ENCODE peak calls at places on chromosomes 16 and 17, in six cellular contexts. One of them, this sample, is unnamed.

GRCh38 chr17:12744298-12744697 is 45.0 kb upstream of the ARHGAP44 start:
- DNase-seq in HCT116: no peak
- DNase-seq in stomach: no peak
- DNase-seq in HL-60: no peak
- DNase-seq in GM23338: no peak
- DNase-seq in vagina: no peak
- DNase-seq in this sample: no peak

GRCh38 chr17:76472258-76472645 is 4.8 kb downstream of the AANAT start:
- DNase-seq in HCT116: no peak
- DNase-seq in stomach: no peak
- DNase-seq in HL-60: no peak
- DNase-seq in GM23338: no peak
- DNase-seq in vagina: no peak
- DNase-seq in this sample: no peak

GRCh38 chr17:58269557-58270291 is 11.0 kb downstream of the MPO start:
- DNase-seq in HCT116: no peak
- DNase-seq in stomach: no peak
- DNase-seq in HL-60: peak
- DNase-seq in GM23338: no peak
- DNase-seq in vagina: no peak
- DNase-seq in this sample: no peak

GRCh38 chr16:10995555-10995954 is 51.2 kb downstream of the CLEC16A start:
- DNase-seq in HCT116: no peak
- DNase-seq in stomach: no peak
- DNase-seq in HL-60: no peak
- DNase-seq in GM23338: no peak
- DNase-seq in vagina: no peak
- DNase-seq in this sample: no peak

GRCh38 chr17:70945386-70945785 is 776.1 kb downstream of the KCNJ2 start:
- DNase-seq in HCT116: no peak
- DNase-seq in stomach: no peak
- DNase-seq in HL-60: no peak
- DNase-seq in GM23338: peak
- DNase-seq in vagina: no peak
- DNase-seq in this sample: no peak

GRCh38 chr16:6023449-6023848 is 925.9 kb upstream of the EEF2KMT start:
- DNase-seq in HCT116: no peak
- DNase-seq in stomach: no peak
- DNase-seq in HL-60: no peak
- DNase-seq in GM23338: no peak
- DNase-seq in vagina: no peak
- DNase-seq in this sample: no peak

GRCh38 chr17:42404326-42405055 is 16.2 kb upstream of the STAT3 start:
- DNase-seq in HCT116: no peak
- DNase-seq in stomach: no peak
- DNase-seq in HL-60: no peak
- DNase-seq in GM23338: no peak
- DNase-seq in vagina: no peak
- DNase-seq in this sample: no peak

GRCh38 chr16:78461496-78461938 is 362.1 kb downstream of the WWOX start:
- DNase-seq in HCT116: no peak
- DNase-seq in stomach: no peak
- DNase-seq in HL-60: no peak
- DNase-seq in GM23338: no peak
- DNase-seq in vagina: no peak
- DNase-seq in this sample: no peak

GRCh38 chr17:17403899-17404576 is 72.8 kb upstream of the MED9 start:
- DNase-seq in HCT116: no peak
- DNase-seq in stomach: no peak
- DNase-seq in HL-60: peak
- DNase-seq in GM23338: no peak
- DNase-seq in vagina: no peak
- DNase-seq in this sample: no peak

GRCh38 chr16:74666425-74667214 is at the start of gene RFWD3:
- DNase-seq in HCT116: peak
- DNase-seq in stomach: peak
- DNase-seq in HL-60: peak
- DNase-seq in GM23338: peak
- DNase-seq in vagina: no peak
- DNase-seq in this sample: peak

DNA sequence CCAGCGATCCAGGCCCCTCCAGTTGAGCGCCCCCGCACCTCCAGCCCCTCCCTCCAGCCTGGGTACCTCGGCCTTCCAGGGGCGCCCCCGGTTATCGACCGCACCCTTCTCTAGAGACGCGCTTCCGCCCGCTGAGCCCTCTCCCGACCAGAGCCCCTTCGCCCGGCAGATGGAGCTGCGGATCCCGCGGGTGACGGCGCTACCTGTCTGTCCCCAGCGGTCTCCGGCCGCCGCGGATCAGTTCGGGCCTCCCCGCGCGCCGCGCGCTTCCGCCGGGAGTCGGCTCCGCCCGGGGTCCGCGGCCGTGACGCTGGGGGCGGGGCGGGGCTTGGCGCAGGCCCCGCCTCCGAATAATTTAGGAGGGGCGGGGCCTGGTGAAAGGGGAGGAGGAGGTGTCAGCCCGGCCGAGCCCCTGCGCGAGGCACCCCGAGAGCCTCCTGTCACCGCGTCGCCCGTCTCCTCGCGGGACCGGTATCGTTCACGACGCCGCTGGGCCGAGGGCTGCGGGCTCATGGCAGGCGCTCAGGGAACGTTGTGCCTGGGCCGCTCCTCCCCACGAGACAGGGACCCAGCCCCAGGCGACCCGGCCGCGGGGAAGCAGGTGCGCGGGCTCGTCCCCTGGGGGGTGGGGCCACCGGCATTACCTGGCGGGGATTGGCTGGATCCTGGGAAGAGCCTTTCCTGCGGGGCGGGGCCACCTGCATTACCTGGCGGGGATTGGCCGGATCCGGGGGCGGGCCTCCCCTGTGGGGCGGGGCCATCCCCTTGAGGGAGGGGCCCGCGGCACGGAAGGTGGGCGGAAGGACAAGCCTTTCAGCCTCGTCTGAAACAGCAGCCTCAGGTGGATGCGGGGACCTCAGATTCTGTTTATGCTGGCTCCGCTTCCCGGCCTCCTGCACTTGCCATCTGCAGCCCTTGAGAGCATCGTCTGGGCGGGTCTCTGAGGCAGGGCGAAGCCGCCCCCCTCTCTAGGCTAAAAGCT is at the start of gene SPATA2L:
- DNase-seq in HCT116: peak
- DNase-seq in stomach: peak
- DNase-seq in HL-60: peak
- DNase-seq in GM23338: peak
- DNase-seq in vagina: no peak
- DNase-seq in this sample: peak
- TF ChIP-seq POLR2AphosphoS5 in HCT116: peak
- TF ChIP-seq POLR2AphosphoS5 in stomach: peak
- TF ChIP-seq POLR2AphosphoS5 in HL-60: no peak
- TF ChIP-seq POLR2AphosphoS5 in GM23338: peak
- TF ChIP-seq POLR2AphosphoS5 in vagina: peak
- TF ChIP-seq POLR2AphosphoS5 in this sample: peak

GRCh38 chr16:2228161-2228824 is 4.9 kb downstream of the E4F1 start:
- DNase-seq in HCT116: no peak
- DNase-seq in stomach: no peak
- DNase-seq in HL-60: no peak
- DNase-seq in GM23338: no peak
- DNase-seq in vagina: no peak
- DNase-seq in this sample: no peak

GRCh38 chr16:2230376-2230775 is 5.9 kb upstream of the DNASE1L2 start:
- DNase-seq in HCT116: no peak
- DNase-seq in stomach: no peak
- DNase-seq in HL-60: no peak
- DNase-seq in GM23338: no peak
- DNase-seq in vagina: no peak
- DNase-seq in this sample: no peak

GRCh38 chr16:2231016-2231931 is 5.0 kb upstream of the DNASE1L2 start:
- DNase-seq in HCT116: no peak
- DNase-seq in stomach: no peak
- DNase-seq in HL-60: no peak
- DNase-seq in GM23338: no peak
- DNase-seq in vagina: no peak
- DNase-seq in this sample: no peak

GRCh38 chr16:2229091-2229490 is 5.7 kb downstream of the E4F1 start:
- DNase-seq in HCT116: no peak
- DNase-seq in stomach: no peak
- DNase-seq in HL-60: no peak
- DNase-seq in GM23338: no peak
- DNase-seq in vagina: no peak
- DNase-seq in this sample: no peak

GRCh38 chr16:2229602-2230250 is 6.3 kb downstream of the E4F1 start:
- DNase-seq in HCT116: no peak
- DNase-seq in stomach: no peak
- DNase-seq in HL-60: no peak
- DNase-seq in GM23338: no peak
- DNase-seq in vagina: no peak
- DNase-seq in this sample: no peak
- H3K27ac ChIP-seq in HCT116: no peak
- H3K27ac ChIP-seq in stomach: no peak
- H3K27ac ChIP-seq in HL-60: no peak
- H3K27ac ChIP-seq in GM23338: no peak
- H3K27ac ChIP-seq in vagina: no peak
- H3K27ac ChIP-seq in this sample: no peak

DNA sequence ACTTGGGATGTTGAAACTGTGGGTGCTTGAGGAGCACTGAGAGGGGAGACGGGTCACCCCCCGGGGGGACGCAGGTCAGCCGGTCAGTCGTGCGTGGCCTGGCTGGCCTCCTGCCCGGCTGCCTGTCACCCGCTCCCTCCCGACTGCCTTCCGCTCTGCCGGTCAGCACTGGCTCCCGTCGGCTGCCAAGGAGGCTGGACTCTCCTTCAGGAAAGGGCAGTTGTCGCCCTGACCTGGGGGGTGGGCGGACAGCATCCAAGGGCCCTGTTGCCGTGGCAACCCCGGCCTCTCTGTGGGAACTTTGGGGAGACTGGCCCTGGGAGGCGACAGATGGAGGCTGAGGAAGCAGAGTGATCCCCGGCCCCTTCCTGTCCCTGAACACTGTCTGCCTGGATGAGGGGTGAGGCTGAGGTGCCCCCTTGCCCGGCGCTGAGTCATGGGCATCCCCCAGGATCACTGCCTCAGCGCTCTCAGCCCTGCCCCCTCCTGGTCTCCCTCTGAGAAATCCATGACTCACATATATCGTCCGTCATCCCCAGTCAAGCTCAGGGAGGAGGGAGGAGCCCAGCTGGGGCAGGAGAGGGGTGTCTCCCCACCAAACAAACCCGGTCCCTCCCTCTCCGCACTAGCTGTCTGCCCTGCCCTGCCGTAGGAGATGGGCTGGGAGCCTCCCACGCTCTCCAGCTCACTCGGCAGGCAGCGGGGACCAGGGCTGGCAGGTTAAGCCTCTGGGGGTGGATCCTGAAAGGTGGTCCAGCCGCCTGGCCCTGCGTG is at the start of gene ADGRG1:
- DNase-seq in HCT116: peak
- DNase-seq in stomach: peak
- DNase-seq in HL-60: peak
- DNase-seq in GM23338: peak
- DNase-seq in vagina: no peak
- DNase-seq in this sample: peak
- TF ChIP-seq POLR2AphosphoS5 in HCT116: peak
- TF ChIP-seq POLR2AphosphoS5 in stomach: peak
- TF ChIP-seq POLR2AphosphoS5 in HL-60: no peak
- TF ChIP-seq POLR2AphosphoS5 in GM23338: no peak
- TF ChIP-seq POLR2AphosphoS5 in vagina: peak
- TF ChIP-seq POLR2AphosphoS5 in this sample: peak

GRCh38 chr16:68311316-68311620 is 449 bp downstream of the PRMT7 start:
- DNase-seq in HCT116: no peak
- DNase-seq in stomach: no peak
- DNase-seq in HL-60: no peak
- DNase-seq in GM23338: peak
- DNase-seq in vagina: no peak
- DNase-seq in this sample: no peak
- H3K27ac ChIP-seq in HCT116: peak
- H3K27ac ChIP-seq in stomach: peak
- H3K27ac ChIP-seq in HL-60: peak
- H3K27ac ChIP-seq in GM23338: peak
- H3K27ac ChIP-seq in vagina: peak
- H3K27ac ChIP-seq in this sample: peak

GRCh38 chr16:67279296-67280089 is at the start of gene PLEKHG4:
- DNase-seq in HCT116: peak
- DNase-seq in stomach: peak
- DNase-seq in HL-60: peak
- DNase-seq in GM23338: peak
- DNase-seq in vagina: no peak
- DNase-seq in this sample: peak
- TF ChIP-seq POLR2AphosphoS5 in HCT116: peak
- TF ChIP-seq POLR2AphosphoS5 in stomach: no peak
- TF ChIP-seq POLR2AphosphoS5 in HL-60: peak
- TF ChIP-seq POLR2AphosphoS5 in GM23338: peak
- TF ChIP-seq POLR2AphosphoS5 in vagina: no peak
- TF ChIP-seq POLR2AphosphoS5 in this sample: no peak

GRCh38 chr17:27849474-27850185 is 43.5 kb downstream of the LYRM9 start:
- DNase-seq in HCT116: no peak
- DNase-seq in stomach: no peak
- DNase-seq in HL-60: no peak
- DNase-seq in GM23338: peak
- DNase-seq in vagina: no peak
- DNase-seq in this sample: no peak

GRCh38 chr17:27854163-27854562 is 39.0 kb downstream of the LYRM9 start:
- DNase-seq in HCT116: no peak
- DNase-seq in stomach: no peak
- DNase-seq in HL-60: no peak
- DNase-seq in GM23338: no peak
- DNase-seq in vagina: no peak
- DNase-seq in this sample: no peak

GRCh38 chr17:27856676-27857429 is 36.3 kb downstream of the LYRM9 start:
- DNase-seq in HCT116: no peak
- DNase-seq in stomach: no peak
- DNase-seq in HL-60: no peak
- DNase-seq in GM23338: peak
- DNase-seq in vagina: no peak
- DNase-seq in this sample: no peak

GRCh38 chr17:27855454-27855853 is 37.7 kb downstream of the LYRM9 start:
- DNase-seq in HCT116: no peak
- DNase-seq in stomach: no peak
- DNase-seq in HL-60: no peak
- DNase-seq in GM23338: no peak
- DNase-seq in vagina: no peak
- DNase-seq in this sample: no peak

GRCh38 chr17:27853121-27853520 is 40.0 kb downstream of the LYRM9 start:
- DNase-seq in HCT116: no peak
- DNase-seq in stomach: no peak
- DNase-seq in HL-60: no peak
- DNase-seq in GM23338: no peak
- DNase-seq in vagina: no peak
- DNase-seq in this sample: no peak
- H3K27ac ChIP-seq in HCT116: no peak
- H3K27ac ChIP-seq in stomach: no peak
- H3K27ac ChIP-seq in HL-60: no peak
- H3K27ac ChIP-seq in GM23338: no peak
- H3K27ac ChIP-seq in vagina: no peak
- H3K27ac ChIP-seq in this sample: no peak